ENCODE peak calls at places on chromosomes 4 and X, in four cellular contexts. P is left lung, E is uterus, F is prostate gland. D is an unnamed sample.

GRCh38 chr4:17544205-17544604 is 29.2 kb downstream of the CLRN2 start:
- DNase-seq in F (no peak), E (no peak), P (no peak), D (no peak)

GRCh38 chr4:110629780-110630500 is 7.1 kb upstream of the PITX2 start:
- DNase-seq in E (no peak), P (no peak), F (no peak), D (no peak)

GRCh38 chr4:8167815-8168214 is 9.2 kb upstream of the ABLIM2 start:
- DNase-seq in P (no peak), F (no peak), E (no peak), D (no peak)

GRCh38 chrX:24117288-24117687 is 32.2 kb upstream of the ZFX start:
- DNase-seq in E (peak; percentile 37), F (peak; percentile 10), P (no peak), D (peak; percentile 47)

GRCh38 chr4:43369036-43369594 is 476.6 kb downstream of the GRXCR1 start:
- DNase-seq in F (no peak), P (no peak), E (no peak), D (no peak)

GRCh38 chrX:68997461-68997860 is 167.8 kb downstream of the PJA1 start:
- DNase-seq in E (no peak), F (no peak), P (no peak), D (no peak)

GRCh38 chrX:1584237-1585011 is 7.0 kb upstream of the AKAP17A start:
- DNase-seq in P (no peak), F (no peak), E (no peak), D (no peak)

GRCh38 chr4:38979511-38980230 is 52.5 kb downstream of the TMEM156 start:
- DNase-seq in P (no peak), F (no peak), E (no peak), D (no peak)

GRCh38 chr4:11002961-11003360 is 318.4 kb upstream of the CLNK start:
- DNase-seq in E (no peak), F (no peak), P (no peak), D (no peak)

GRCh38 chr4:154366956-154367355 is 124.6 kb downstream of the DCHS2 start:
- DNase-seq in P (no peak), F (peak; percentile 30), E (no peak), D (no peak)

GRCh38 chr4:81827568-81828202 is 356.0 kb upstream of the RASGEF1B start:
- DNase-seq in F (no peak), P (no peak), E (no peak), D (no peak)

GRCh38 chr4:121989715-121990114 is 37.9 kb upstream of the TRPC3 start:
- DNase-seq in F (no peak), E (no peak), P (no peak), D (no peak)

GRCh38 chr4:56641494-56642051 is 39.5 kb downstream of the HOPX start:
- DNase-seq in E (no peak), F (no peak), P (no peak), D (no peak)

GRCh38 chr4:25449688-25450087 is 72.6 kb downstream of the ANAPC4 start:
- DNase-seq in F (no peak), P (no peak), E (no peak), D (no peak)

GRCh38 chr4:40576651-40577480 is 52.8 kb downstream of the RBM47 start:
- DNase-seq in F (peak; percentile 86), P (peak; percentile 91), E (peak; percentile 25), D (peak; percentile 87)

GRCh38 chr4:55784747-55785146 is 34.8 kb upstream of the EXOC1L start:
- DNase-seq in F (no peak), E (no peak), P (no peak), D (no peak)

GRCh38 chr4:157225096-157225495 is 4.6 kb downstream of the GRIA2 start:
- DNase-seq in P (no peak), E (no peak), F (no peak), D (no peak)

DNA sequence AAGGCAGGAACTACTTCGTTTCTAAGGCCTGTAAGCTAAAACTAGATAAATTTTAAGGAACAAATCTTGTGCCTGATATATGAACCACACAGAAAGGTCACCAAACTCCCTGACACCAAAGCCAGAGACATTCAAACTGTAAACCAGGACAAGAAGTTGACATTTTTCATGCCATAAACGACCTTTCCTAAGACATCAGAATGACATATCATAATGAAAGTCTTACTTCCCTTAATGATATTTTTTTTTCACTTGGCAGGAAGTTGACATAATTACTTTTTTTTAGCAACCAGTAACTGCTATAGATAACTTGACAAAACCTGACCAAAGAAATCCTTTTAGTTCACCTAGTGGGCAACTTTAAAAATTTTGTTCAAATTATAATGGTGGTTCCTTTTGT is 231.5 kb upstream of the AGTR2 start:
- DNase-seq in E (no peak), P (no peak), F (no peak), D (no peak)
- H3K9me3 ChIP-seq in E (no peaks in the 10 kb centered on the region), P (no peaks in the 10 kb centered on the region), F (no peaks in the 10 kb centered on the region), D (no peaks in the 10 kb centered on the region)

DNA sequence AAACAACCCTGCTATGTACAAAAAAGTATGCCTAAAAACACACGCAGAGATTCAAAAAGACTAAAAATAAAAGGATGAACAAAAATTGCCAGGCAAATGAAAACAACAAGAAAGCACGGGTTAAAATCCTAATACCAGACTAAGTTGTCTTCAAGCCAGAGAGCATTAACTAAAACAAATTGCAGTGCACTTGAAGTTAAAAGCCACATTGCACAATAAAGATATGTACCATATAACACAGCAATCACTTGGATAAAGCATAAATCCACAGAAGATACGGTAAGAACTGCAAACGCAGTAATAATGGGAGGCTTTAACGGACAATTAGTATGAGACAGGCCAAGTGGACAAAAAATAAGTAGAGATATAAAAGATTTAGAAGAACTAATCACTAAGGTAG is 14.9 kb downstream of the CCDC158 start:
- DNase-seq in F (no peak), E (no peak), P (no peak), D (no peak)
- TF ChIP-seq CTCF in F (no peak), E (no peak), P (no peak), D (no peak)

GRCh38 chrX:54812306-54812705 is 4.8 kb downstream of the MAGED2 start:
- DNase-seq in F (no peak), P (no peak), E (no peak), D (no peak)
- H3K9me3 ChIP-seq in F (no peaks in the 10 kb centered on the region), P (no peaks in the 10 kb centered on the region), E (no peaks in the 10 kb centered on the region), D (no peaks in the 10 kb centered on the region)

GRCh38 chrX:21412029-21412428 is 37.8 kb downstream of the CNKSR2 start:
- DNase-seq in E (no peak), F (peak; percentile 4), P (no peak), D (no peak)
- TF ChIP-seq CTCF in E (no peak), F (no peak), P (no peak), D (no peak)

GRCh38 chr4:100164808-100165760 is 25.2 kb downstream of the DDIT4L start:
- DNase-seq in F (no peak), P (no peak), E (no peak), D (no peak)
- H3K9me3 ChIP-seq in F (no peaks in the 10 kb centered on the region), P (peaks cover 22% of the 10 kb centered on the region), E (no peaks in the 10 kb centered on the region), D (no peaks in the 10 kb centered on the region)

GRCh38 chr4:145888393-145888792 is 50.2 kb downstream of the ZNF827 start:
- DNase-seq in P (no peak), F (no peak), E (no peak), D (no peak)

GRCh38 chr4:145885666-145886065 is 53.0 kb downstream of the ZNF827 start:
- DNase-seq in P (peak; percentile 61), E (no peak), F (no peak), D (no peak)

GRCh38 chr4:145884775-145885174 is 53.8 kb downstream of the ZNF827 start:
- DNase-seq in E (no peak), P (no peak), F (no peak), D (no peak)

GRCh38 chr4:145886871-145887240 is 51.8 kb downstream of the ZNF827 start:
- DNase-seq in P (no peak), E (peak; percentile 43), F (no peak), D (no peak)

DNA sequence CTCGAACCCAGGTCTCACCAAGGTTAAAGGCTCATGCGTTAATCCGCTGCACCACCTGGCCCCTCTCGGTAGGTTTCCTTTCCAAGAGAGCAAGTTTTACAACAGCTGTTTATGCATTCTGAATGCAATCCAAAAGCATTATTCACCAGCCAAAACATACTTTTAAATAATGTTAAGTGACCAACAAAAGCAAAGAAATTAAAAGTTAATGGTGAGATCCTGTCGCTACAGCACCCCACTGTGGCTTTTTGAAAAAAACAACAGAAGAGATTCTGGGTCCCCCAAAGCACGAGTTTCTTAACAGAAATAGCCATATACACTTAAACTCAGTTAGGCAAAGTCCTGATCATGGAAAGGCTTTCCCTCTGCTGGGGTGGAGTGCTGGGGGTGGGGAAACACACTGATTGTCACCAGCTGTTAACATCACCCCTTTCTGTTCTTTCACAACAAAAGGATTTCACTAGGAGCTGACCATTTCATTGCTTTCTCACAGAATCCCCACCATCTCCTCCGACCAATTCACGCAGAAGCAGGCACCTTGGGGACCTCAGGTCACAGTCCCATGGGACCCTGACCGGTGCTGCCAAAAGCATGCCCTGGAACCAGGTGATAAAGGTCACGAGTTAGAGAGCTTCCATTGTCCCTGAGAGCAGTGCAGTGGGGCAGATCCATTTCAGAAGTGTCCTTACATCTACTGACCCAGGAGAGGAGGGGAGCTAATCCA is 51.2 kb downstream of the ZNF827 start:
- DNase-seq in F (peak; percentile 17), E (peak; percentile 63), P (no peak), D (no peak)
- TF ChIP-seq CTCF in F (no peak), E (peak; percentile 16), P (no peak), D (no peak)